ENCODE peak calls at places on chromosomes 6 and 20, in five cellular contexts. One of them, this sample, is unnamed.

GRCh38 chr6:3732345-3733141 is 19.0 kb downstream of the PXDC1 start:
- DNase-seq in cardiac fibroblast: peak
- DNase-seq in upper lobe of right lung: peak
- DNase-seq in dorsolateral prefrontal cortex: peak
- DNase-seq in choroid plexus epithelial cell: peak
- DNase-seq in this sample: peak

GRCh38 chr20:36097331-36097730 is 57.2 kb upstream of the EPB41L1 start:
- DNase-seq in cardiac fibroblast: peak
- DNase-seq in dorsolateral prefrontal cortex: no peak
- DNase-seq in choroid plexus epithelial cell: peak
- DNase-seq in upper lobe of right lung: no peak
- DNase-seq in this sample: peak

GRCh38 chr6:14728396-14729024 is 517.4 kb upstream of the JARID2 start:
- DNase-seq in dorsolateral prefrontal cortex: no peak
- DNase-seq in choroid plexus epithelial cell: peak
- DNase-seq in cardiac fibroblast: peak
- DNase-seq in upper lobe of right lung: no peak
- DNase-seq in this sample: peak

GRCh38 chr20:46712056-46712636 is 2.7 kb downstream of the SLC2A10 start:
- DNase-seq in dorsolateral prefrontal cortex: no peak
- DNase-seq in choroid plexus epithelial cell: no peak
- DNase-seq in cardiac fibroblast: no peak
- DNase-seq in upper lobe of right lung: no peak
- DNase-seq in this sample: no peak

GRCh38 chr6:129501401-129502051 is 208.5 kb downstream of the ARHGAP18 start:
- DNase-seq in cardiac fibroblast: peak
- DNase-seq in choroid plexus epithelial cell: peak
- DNase-seq in upper lobe of right lung: peak
- DNase-seq in dorsolateral prefrontal cortex: no peak
- DNase-seq in this sample: peak

GRCh38 chr20:9408422-9409300 is 105.7 kb upstream of the LAMP5 start:
- DNase-seq in choroid plexus epithelial cell: peak
- DNase-seq in dorsolateral prefrontal cortex: no peak
- DNase-seq in cardiac fibroblast: peak
- DNase-seq in upper lobe of right lung: no peak
- DNase-seq in this sample: peak

GRCh38 chr6:11208267-11208666 is 24.2 kb downstream of the NEDD9 start:
- DNase-seq in upper lobe of right lung: no peak
- DNase-seq in cardiac fibroblast: no peak
- DNase-seq in dorsolateral prefrontal cortex: no peak
- DNase-seq in choroid plexus epithelial cell: no peak
- DNase-seq in this sample: no peak

GRCh38 chr20:7195704-7196103 is 428.2 kb downstream of the BMP2 start:
- DNase-seq in upper lobe of right lung: no peak
- DNase-seq in choroid plexus epithelial cell: peak
- DNase-seq in dorsolateral prefrontal cortex: no peak
- DNase-seq in cardiac fibroblast: peak
- DNase-seq in this sample: peak

GRCh38 chr6:71902261-71902660 is 15.9 kb downstream of the RIMS1 start:
- DNase-seq in choroid plexus epithelial cell: no peak
- DNase-seq in cardiac fibroblast: no peak
- DNase-seq in upper lobe of right lung: no peak
- DNase-seq in dorsolateral prefrontal cortex: no peak
- DNase-seq in this sample: no peak

GRCh38 chr6:135146160-135146920 is 34.8 kb upstream of the MYB start:
- DNase-seq in choroid plexus epithelial cell: peak
- DNase-seq in upper lobe of right lung: no peak
- DNase-seq in dorsolateral prefrontal cortex: no peak
- DNase-seq in cardiac fibroblast: peak
- DNase-seq in this sample: no peak

GRCh38 chr20:18404172-18404571 is 62.7 kb downstream of the DZANK1 start:
- DNase-seq in choroid plexus epithelial cell: no peak
- DNase-seq in cardiac fibroblast: no peak
- DNase-seq in dorsolateral prefrontal cortex: no peak
- DNase-seq in upper lobe of right lung: no peak
- DNase-seq in this sample: no peak

DNA sequence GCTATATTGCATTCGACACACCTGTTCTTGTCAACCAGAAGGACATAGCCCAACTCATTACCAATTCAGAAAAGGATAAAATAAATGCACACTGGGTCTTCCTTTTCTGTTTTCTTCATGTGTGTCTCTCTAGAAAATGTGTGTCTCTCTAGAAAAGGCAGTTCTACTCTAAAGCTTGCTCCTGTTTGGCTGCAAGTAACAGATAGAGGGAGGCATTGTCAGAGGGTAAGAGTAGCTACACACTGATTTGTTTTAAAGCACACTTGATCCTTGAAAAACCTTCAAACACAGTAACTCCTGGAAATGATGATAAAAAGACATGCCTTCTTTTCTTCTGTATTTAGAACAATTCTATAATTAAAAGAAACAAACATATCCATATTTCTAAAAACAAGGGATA is 21.3 kb downstream of the GRM1 start:
- DNase-seq in choroid plexus epithelial cell: no peak
- DNase-seq in upper lobe of right lung: no peak
- DNase-seq in cardiac fibroblast: no peak
- DNase-seq in dorsolateral prefrontal cortex: no peak
- DNase-seq in this sample: no peak
- TF ChIP-seq CTCF in choroid plexus epithelial cell: no peak
- TF ChIP-seq CTCF in upper lobe of right lung: no peak
- TF ChIP-seq CTCF in cardiac fibroblast: no peak
- TF ChIP-seq CTCF in dorsolateral prefrontal cortex: no peak
- TF ChIP-seq CTCF in this sample: no peak

GRCh38 chr6:137134483-137134882 is 39.0 kb downstream of the IL22RA2 start:
- DNase-seq in dorsolateral prefrontal cortex: no peak
- DNase-seq in choroid plexus epithelial cell: no peak
- DNase-seq in cardiac fibroblast: no peak
- DNase-seq in upper lobe of right lung: no peak
- DNase-seq in this sample: no peak

GRCh38 chr6:137133136-137133535 is 40.3 kb downstream of the IL22RA2 start:
- DNase-seq in cardiac fibroblast: no peak
- DNase-seq in dorsolateral prefrontal cortex: no peak
- DNase-seq in upper lobe of right lung: no peak
- DNase-seq in choroid plexus epithelial cell: no peak
- DNase-seq in this sample: no peak

DNA sequence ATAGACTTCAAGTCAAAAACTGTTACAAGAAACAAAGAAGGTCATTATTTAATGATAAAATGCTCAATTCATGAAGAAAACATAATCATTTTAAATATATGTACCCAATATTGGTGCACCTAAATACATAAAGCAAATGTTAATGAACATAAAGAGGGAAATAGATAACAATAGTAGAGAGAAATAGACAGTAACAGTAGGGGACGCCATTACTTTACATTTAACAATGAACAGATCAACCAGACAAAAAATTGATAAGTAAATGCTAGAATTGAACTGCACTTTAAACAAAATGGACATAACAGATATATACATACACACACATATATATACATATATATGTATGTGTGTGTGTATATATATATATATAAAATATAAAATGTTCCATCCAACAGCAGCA is 37.4 kb downstream of the IL22RA2 start:
- DNase-seq in dorsolateral prefrontal cortex: no peak
- DNase-seq in cardiac fibroblast: peak
- DNase-seq in choroid plexus epithelial cell: peak
- DNase-seq in upper lobe of right lung: no peak
- DNase-seq in this sample: peak
- TF ChIP-seq CTCF in dorsolateral prefrontal cortex: no peak
- TF ChIP-seq CTCF in cardiac fibroblast: peak
- TF ChIP-seq CTCF in choroid plexus epithelial cell: peak
- TF ChIP-seq CTCF in upper lobe of right lung: peak
- TF ChIP-seq CTCF in this sample: peak

DNA sequence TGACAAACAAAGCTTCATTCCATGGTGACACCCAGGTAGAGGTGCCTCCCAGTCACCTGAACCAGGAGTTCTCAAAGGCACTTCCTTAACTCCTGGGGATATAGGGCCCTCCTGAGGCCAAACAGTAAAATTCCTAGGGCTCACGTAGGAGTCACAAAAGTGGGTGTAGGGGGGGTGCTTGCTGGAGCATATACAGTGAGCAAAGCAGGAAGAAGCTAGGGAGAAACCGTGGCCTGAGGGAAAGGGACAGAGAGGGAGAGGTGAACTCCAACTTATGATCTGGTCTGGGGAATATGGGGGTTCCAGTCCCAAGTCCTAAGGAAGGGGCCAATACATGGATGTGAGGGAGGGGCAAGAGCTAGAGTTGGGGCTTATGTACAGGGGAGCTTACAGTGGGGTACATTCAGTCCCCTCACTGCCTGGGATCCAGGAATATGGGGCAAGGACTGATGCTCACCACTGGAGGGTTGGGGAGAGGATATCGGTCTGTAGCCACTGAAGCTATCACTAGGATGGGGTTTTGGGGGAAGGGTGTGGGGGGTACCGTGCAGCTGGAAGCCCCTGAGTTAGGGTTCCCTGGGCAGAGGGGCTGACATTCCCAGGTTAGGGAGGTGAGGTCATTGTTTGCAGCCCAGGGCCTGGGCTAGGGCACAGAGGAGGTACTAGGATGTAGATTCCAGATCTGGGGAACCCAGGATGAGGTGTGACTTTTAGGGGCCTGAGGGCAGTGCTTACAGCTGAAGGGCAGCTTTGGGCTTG is 950 bp downstream of the PEDS1 start:
- DNase-seq in upper lobe of right lung: no peak
- DNase-seq in dorsolateral prefrontal cortex: no peak
- DNase-seq in cardiac fibroblast: no peak
- DNase-seq in choroid plexus epithelial cell: no peak
- DNase-seq in this sample: no peak
- TF ChIP-seq CTCF in upper lobe of right lung: no peak
- TF ChIP-seq CTCF in dorsolateral prefrontal cortex: no peak
- TF ChIP-seq CTCF in cardiac fibroblast: no peak
- TF ChIP-seq CTCF in choroid plexus epithelial cell: peak
- TF ChIP-seq CTCF in this sample: peak

GRCh38 chr6:141077355-141078333 is 1055.1 kb upstream of the GJE1 start:
- DNase-seq in cardiac fibroblast: peak
- DNase-seq in dorsolateral prefrontal cortex: no peak
- DNase-seq in choroid plexus epithelial cell: peak
- DNase-seq in upper lobe of right lung: no peak
- DNase-seq in this sample: no peak
- TF ChIP-seq CTCF in cardiac fibroblast: peak
- TF ChIP-seq CTCF in dorsolateral prefrontal cortex: no peak
- TF ChIP-seq CTCF in choroid plexus epithelial cell: peak
- TF ChIP-seq CTCF in upper lobe of right lung: no peak
- TF ChIP-seq CTCF in this sample: peak

DNA sequence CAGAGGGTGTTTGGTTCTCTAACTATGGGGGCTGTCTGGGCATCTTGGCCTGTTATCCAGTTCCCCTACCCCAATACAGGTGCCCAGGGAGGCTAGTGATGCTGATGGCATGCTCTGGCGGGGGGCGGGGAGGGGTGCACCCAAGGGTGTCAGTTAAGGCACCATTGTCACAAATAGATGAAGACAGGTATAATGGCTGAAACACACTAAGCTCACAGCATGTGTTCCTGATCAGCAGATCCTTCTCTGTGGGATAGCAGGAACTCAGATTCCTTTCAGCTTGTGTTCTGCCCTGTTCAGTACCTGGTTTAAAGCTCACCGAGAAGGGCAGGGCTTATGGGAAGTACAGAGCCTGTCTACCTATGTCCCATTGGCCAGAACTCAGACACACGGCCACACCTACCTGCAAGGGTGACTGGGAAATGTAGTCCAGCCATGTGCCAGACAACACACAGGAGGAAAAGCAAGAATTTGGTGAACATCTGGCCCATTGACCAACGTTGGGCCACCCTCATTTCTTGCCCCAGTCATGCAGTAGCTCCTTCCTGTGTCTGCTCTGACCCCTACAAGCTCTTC is 3.4 kb upstream of the RSPO4 start:
- DNase-seq in upper lobe of right lung: peak
- DNase-seq in dorsolateral prefrontal cortex: no peak
- DNase-seq in cardiac fibroblast: peak
- DNase-seq in choroid plexus epithelial cell: peak
- DNase-seq in this sample: no peak
- TF ChIP-seq CTCF in upper lobe of right lung: no peak
- TF ChIP-seq CTCF in dorsolateral prefrontal cortex: no peak
- TF ChIP-seq CTCF in cardiac fibroblast: no peak
- TF ChIP-seq CTCF in choroid plexus epithelial cell: no peak
- TF ChIP-seq CTCF in this sample: no peak

DNA sequence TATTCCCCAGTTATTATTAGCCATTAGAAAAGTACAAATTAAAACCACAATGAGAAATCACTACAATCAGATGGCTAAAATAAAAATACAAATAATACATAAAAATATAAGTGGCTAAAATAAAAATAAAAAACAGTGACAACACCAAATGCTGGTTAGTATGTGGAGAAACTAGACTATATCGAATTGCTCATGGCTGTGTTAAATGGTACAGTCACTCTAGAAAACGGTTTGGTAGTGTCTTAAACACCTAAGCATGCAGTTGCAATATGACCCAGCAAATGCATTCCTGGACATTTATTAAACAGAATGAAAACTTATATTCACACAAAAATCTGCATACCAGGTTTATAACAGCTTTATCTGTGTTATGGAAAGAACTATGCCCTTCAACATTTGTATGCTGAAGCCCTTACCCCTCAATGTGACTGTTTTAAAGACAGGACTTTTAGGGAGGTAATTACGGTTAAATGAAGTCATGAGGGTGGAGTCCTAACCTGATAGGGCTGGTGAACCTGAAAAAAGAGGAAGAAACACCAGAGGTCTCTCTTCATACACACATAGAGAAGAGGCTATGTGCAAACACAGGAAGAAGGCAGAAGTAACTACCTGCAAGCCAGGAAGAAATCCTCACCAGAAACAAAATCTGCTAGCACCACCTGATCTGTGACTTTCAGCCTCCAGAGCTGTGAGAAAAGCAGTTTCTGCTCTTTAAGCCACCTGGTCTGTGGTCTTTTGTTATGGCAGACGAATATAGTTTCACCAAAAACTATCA is 84.9 kb downstream of the ASCC3 start:
- DNase-seq in dorsolateral prefrontal cortex: no peak
- DNase-seq in upper lobe of right lung: no peak
- DNase-seq in cardiac fibroblast: no peak
- DNase-seq in choroid plexus epithelial cell: no peak
- DNase-seq in this sample: no peak
- TF ChIP-seq CTCF in dorsolateral prefrontal cortex: no peak
- TF ChIP-seq CTCF in upper lobe of right lung: no peak
- TF ChIP-seq CTCF in cardiac fibroblast: no peak
- TF ChIP-seq CTCF in choroid plexus epithelial cell: no peak
- TF ChIP-seq CTCF in this sample: no peak

DNA sequence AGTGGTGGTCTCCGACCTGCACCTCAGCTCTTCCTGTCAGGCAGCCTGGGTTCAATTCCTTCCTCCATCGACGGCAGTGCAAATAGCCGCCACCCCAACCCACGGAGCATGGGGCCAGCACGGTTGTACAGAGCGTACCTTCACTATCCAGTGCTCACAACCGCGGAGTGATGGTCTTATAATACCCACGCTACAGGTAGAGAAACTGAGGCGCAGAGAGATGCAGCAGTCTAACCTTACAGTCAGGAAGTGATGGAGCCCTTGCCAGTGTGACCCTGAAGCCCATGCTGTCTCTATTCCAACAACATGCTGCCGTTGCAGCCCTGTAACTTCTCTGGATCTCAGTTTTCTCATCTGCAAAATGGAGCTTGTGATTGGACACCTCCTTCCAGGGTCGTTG is 11.0 kb downstream of the SCRT2 start:
- DNase-seq in choroid plexus epithelial cell: no peak
- DNase-seq in upper lobe of right lung: no peak
- DNase-seq in dorsolateral prefrontal cortex: no peak
- DNase-seq in cardiac fibroblast: no peak
- DNase-seq in this sample: no peak
- TF ChIP-seq CTCF in choroid plexus epithelial cell: no peak
- TF ChIP-seq CTCF in upper lobe of right lung: no peak
- TF ChIP-seq CTCF in dorsolateral prefrontal cortex: no peak
- TF ChIP-seq CTCF in cardiac fibroblast: no peak
- TF ChIP-seq CTCF in this sample: no peak

GRCh38 chr6:46626228-46626909 is 26.2 kb downstream of the CYP39A1 start:
- DNase-seq in choroid plexus epithelial cell: peak
- DNase-seq in dorsolateral prefrontal cortex: no peak
- DNase-seq in cardiac fibroblast: peak
- DNase-seq in upper lobe of right lung: no peak
- DNase-seq in this sample: peak
- TF ChIP-seq CTCF in choroid plexus epithelial cell: peak
- TF ChIP-seq CTCF in dorsolateral prefrontal cortex: peak
- TF ChIP-seq CTCF in cardiac fibroblast: peak
- TF ChIP-seq CTCF in upper lobe of right lung: peak
- TF ChIP-seq CTCF in this sample: peak

This sample was measured in fibroblast of the aortic adventitia.